ENCODE peak calls at places on chromosomes 4 and X, in seven cellular contexts. One of them, this sample, is unnamed.

GRCh38 chr4:762211-763190 is 56.9 kb downstream of the PCGF3 start:
- DNase-seq in fibroblast of lung: no peak
- DNase-seq in WERI-Rb-1: peak; percentile 56
- DNase-seq in upper lobe of right lung: no peak
- DNase-seq in endothelial cell of umbilical vein: peak; percentile 26
- DNase-seq in HL-60: no peak
- DNase-seq in AG10803: no peak
- DNase-seq in this sample: peak; percentile 10

GRCh38 chrX:132219343-132219768 is at the start of gene RAP2C:
- DNase-seq in fibroblast of lung: peak; percentile 67
- DNase-seq in WERI-Rb-1: peak; percentile 74
- DNase-seq in upper lobe of right lung: peak; percentile 81
- DNase-seq in endothelial cell of umbilical vein: peak; percentile 67
- DNase-seq in HL-60: no peak
- DNase-seq in AG10803: peak; percentile 59
- DNase-seq in this sample: peak; percentile 64

GRCh38 chr4:101191302-101192098 is 155.8 kb downstream of the PPP3CA start:
- DNase-seq in fibroblast of lung: peak; percentile 95
- DNase-seq in WERI-Rb-1: peak; percentile 50
- DNase-seq in upper lobe of right lung: peak; percentile 62
- DNase-seq in endothelial cell of umbilical vein: peak; percentile 99
- DNase-seq in HL-60: no peak
- DNase-seq in AG10803: peak; percentile 90
- DNase-seq in this sample: peak; percentile 83

GRCh38 chr4:165814256-165815010 is 58.6 kb upstream of the TLL1 start:
- DNase-seq in fibroblast of lung: peak; percentile 6
- DNase-seq in WERI-Rb-1: no peak
- DNase-seq in upper lobe of right lung: no peak
- DNase-seq in endothelial cell of umbilical vein: peak; percentile 21
- DNase-seq in HL-60: no peak
- DNase-seq in AG10803: no peak
- DNase-seq in this sample: no peak

GRCh38 chr4:42519803-42520417 is 122.6 kb downstream of the SHISA3 start:
- DNase-seq in fibroblast of lung: peak; percentile 67
- DNase-seq in WERI-Rb-1: peak; percentile 45
- DNase-seq in upper lobe of right lung: no peak
- DNase-seq in endothelial cell of umbilical vein: peak; percentile 74
- DNase-seq in HL-60: peak; percentile 0
- DNase-seq in AG10803: peak; percentile 26
- DNase-seq in this sample: no peak

GRCh38 chr4:98260047-98260578 is 1.1 kb upstream of the RAP1GDS1 start:
- DNase-seq in fibroblast of lung: no peak
- DNase-seq in WERI-Rb-1: no peak
- DNase-seq in upper lobe of right lung: peak; percentile 86
- DNase-seq in endothelial cell of umbilical vein: peak; percentile 58
- DNase-seq in HL-60: no peak
- DNase-seq in AG10803: no peak
- DNase-seq in this sample: peak; percentile 78

GRCh38 chrX:136209016-136209738 is 42.0 kb downstream of the MAP7D3 start:
- DNase-seq in fibroblast of lung: peak; percentile 72
- DNase-seq in WERI-Rb-1: peak; percentile 41
- DNase-seq in upper lobe of right lung: peak; percentile 66
- DNase-seq in endothelial cell of umbilical vein: peak; percentile 55
- DNase-seq in HL-60: no peak
- DNase-seq in AG10803: peak; percentile 68
- DNase-seq in this sample: peak; percentile 55

GRCh38 chr4:19944806-19945205 is 306.9 kb upstream of the SLIT2 start:
- DNase-seq in fibroblast of lung: no peak
- DNase-seq in WERI-Rb-1: no peak
- DNase-seq in upper lobe of right lung: no peak
- DNase-seq in endothelial cell of umbilical vein: no peak
- DNase-seq in HL-60: no peak
- DNase-seq in AG10803: no peak
- DNase-seq in this sample: no peak

DNA sequence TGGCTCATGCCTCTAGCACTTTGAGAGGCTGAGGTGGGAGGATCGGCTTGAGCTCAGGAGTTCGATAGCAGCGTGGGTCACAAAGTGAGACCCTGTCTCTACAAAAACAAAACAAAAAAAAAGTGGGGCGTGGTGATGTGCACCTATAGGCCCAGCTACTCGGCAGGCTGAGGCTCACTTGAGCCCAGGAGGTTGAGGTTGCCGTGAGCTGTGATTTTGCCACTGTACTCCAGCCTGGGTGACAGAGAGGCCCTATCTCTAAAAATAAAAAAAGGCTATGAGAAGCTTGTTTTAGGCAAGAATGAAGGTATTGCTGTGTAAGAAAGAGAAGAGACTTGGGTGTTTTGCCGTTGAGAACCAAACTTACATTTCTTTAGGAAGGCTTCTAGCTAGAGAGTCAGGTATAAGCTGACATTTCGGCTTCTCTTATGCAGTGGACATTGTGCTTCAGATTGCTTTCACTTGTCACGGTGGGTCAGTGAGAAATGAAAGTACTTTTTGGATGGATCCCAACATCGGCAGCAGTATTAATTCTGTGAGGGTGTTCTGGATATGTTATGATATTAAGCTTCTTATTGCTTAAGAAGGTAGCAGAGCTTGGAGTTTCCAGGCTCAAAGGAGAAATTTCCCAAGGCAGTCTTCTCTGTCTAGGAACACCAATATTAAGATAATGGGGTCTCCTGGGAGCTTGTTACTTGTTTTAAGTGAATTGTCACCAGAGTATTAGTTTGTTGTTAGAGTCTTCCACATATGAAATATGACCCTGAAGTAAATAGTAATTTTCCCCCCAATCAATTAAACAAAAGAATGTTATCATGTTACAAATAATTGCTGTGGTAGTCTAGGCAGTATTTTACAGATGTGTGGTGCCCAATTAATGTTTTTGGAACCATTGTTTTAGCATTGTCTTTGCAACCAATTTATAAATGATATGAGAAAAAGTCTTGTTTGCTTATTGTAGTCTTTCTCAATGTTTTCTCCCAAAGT is 17.6 kb downstream of the TMEM131L start:
- DNase-seq in fibroblast of lung: peak; percentile 73
- DNase-seq in WERI-Rb-1: no peak
- DNase-seq in upper lobe of right lung: no peak
- DNase-seq in endothelial cell of umbilical vein: peak; percentile 26
- DNase-seq in HL-60: no peak
- DNase-seq in AG10803: no peak
- DNase-seq in this sample: no peak
- H3K4me3 ChIP-seq in fibroblast of lung: peak overlapping the region; percentile 9
- H3K4me3 ChIP-seq in WERI-Rb-1: no peak overlapping the region
- H3K4me3 ChIP-seq in upper lobe of right lung: peak overlapping the region; percentile 22
- H3K4me3 ChIP-seq in endothelial cell of umbilical vein: no peak overlapping the region
- H3K4me3 ChIP-seq in HL-60: no peak overlapping the region
- H3K4me3 ChIP-seq in AG10803: peak overlapping the region; percentile 12
- H3K4me3 ChIP-seq in this sample: no peak overlapping the region

GRCh38 chr4:70728096-70728495 is 6.3 kb downstream of the RUFY3 start:
- DNase-seq in fibroblast of lung: peak; percentile 44
- DNase-seq in WERI-Rb-1: peak; percentile 85
- DNase-seq in upper lobe of right lung: no peak
- DNase-seq in endothelial cell of umbilical vein: no peak
- DNase-seq in HL-60: no peak
- DNase-seq in AG10803: no peak
- DNase-seq in this sample: no peak

GRCh38 chr4:70721747-70722146 is at the start of gene RUFY3:
- DNase-seq in fibroblast of lung: peak; percentile 98
- DNase-seq in WERI-Rb-1: peak; percentile 60
- DNase-seq in upper lobe of right lung: no peak
- DNase-seq in endothelial cell of umbilical vein: no peak
- DNase-seq in HL-60: no peak
- DNase-seq in AG10803: peak; percentile 95
- DNase-seq in this sample: peak; percentile 38

GRCh38 chr4:70724463-70724862 is 2.7 kb downstream of the RUFY3 start:
- DNase-seq in fibroblast of lung: no peak
- DNase-seq in WERI-Rb-1: no peak
- DNase-seq in upper lobe of right lung: no peak
- DNase-seq in endothelial cell of umbilical vein: no peak
- DNase-seq in HL-60: no peak
- DNase-seq in AG10803: no peak
- DNase-seq in this sample: no peak

GRCh38 chr4:70722199-70722791 is 531 bp downstream of the RUFY3 start:
- DNase-seq in fibroblast of lung: peak; percentile 75
- DNase-seq in WERI-Rb-1: peak; percentile 38
- DNase-seq in upper lobe of right lung: no peak
- DNase-seq in endothelial cell of umbilical vein: no peak
- DNase-seq in HL-60: no peak
- DNase-seq in AG10803: peak; percentile 76
- DNase-seq in this sample: no peak

DNA sequence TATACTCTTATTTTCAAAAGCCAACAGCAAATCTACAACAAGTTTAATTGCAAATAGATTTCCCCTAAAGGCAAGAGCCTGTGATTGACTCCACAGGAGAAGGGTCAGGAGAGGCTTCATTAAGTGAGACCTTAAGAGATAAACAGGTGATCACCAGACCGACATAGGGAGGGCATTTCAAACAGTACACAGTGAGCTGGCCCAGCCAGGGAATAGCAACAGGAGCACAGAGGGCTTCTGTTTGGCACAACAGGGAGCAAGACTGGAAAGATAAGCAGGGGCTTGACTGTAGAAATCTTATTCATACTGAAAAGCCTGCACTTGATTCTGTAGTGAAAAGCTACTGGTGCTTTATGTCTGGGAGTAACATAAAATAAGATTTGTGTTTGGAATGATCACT is 3.9 kb downstream of the RUFY3 start:
- DNase-seq in fibroblast of lung: no peak
- DNase-seq in WERI-Rb-1: no peak
- DNase-seq in upper lobe of right lung: no peak
- DNase-seq in endothelial cell of umbilical vein: no peak
- DNase-seq in HL-60: no peak
- DNase-seq in AG10803: no peak
- DNase-seq in this sample: no peak
- H3K4me3 ChIP-seq in fibroblast of lung: no peak overlapping the region
- H3K4me3 ChIP-seq in WERI-Rb-1: no peak overlapping the region
- H3K4me3 ChIP-seq in upper lobe of right lung: no peak overlapping the region
- H3K4me3 ChIP-seq in endothelial cell of umbilical vein: no peak overlapping the region
- H3K4me3 ChIP-seq in HL-60: no peak overlapping the region
- H3K4me3 ChIP-seq in AG10803: no peak overlapping the region
- H3K4me3 ChIP-seq in this sample: no peak overlapping the region

GRCh38 chr4:80204433-80204832 is 7.1 kb downstream of the PRDM8 start:
- DNase-seq in fibroblast of lung: no peak
- DNase-seq in WERI-Rb-1: no peak
- DNase-seq in upper lobe of right lung: no peak
- DNase-seq in endothelial cell of umbilical vein: no peak
- DNase-seq in HL-60: no peak
- DNase-seq in AG10803: no peak
- DNase-seq in this sample: no peak

GRCh38 chr4:80202190-80202711 is 4.9 kb downstream of the PRDM8 start:
- DNase-seq in fibroblast of lung: peak; percentile 67
- DNase-seq in WERI-Rb-1: no peak
- DNase-seq in upper lobe of right lung: peak; percentile 92
- DNase-seq in endothelial cell of umbilical vein: peak; percentile 77
- DNase-seq in HL-60: no peak
- DNase-seq in AG10803: peak; percentile 82
- DNase-seq in this sample: peak; percentile 94

GRCh38 chr4:80199947-80200346 is 2.6 kb downstream of the PRDM8 start:
- DNase-seq in fibroblast of lung: no peak
- DNase-seq in WERI-Rb-1: no peak
- DNase-seq in upper lobe of right lung: no peak
- DNase-seq in endothelial cell of umbilical vein: no peak
- DNase-seq in HL-60: no peak
- DNase-seq in AG10803: no peak
- DNase-seq in this sample: no peak

GRCh38 chr4:80201326-80202151 is 4.2 kb downstream of the PRDM8 start:
- DNase-seq in fibroblast of lung: peak; percentile 52
- DNase-seq in WERI-Rb-1: no peak
- DNase-seq in upper lobe of right lung: no peak
- DNase-seq in endothelial cell of umbilical vein: peak; percentile 51
- DNase-seq in HL-60: peak; percentile 79
- DNase-seq in AG10803: peak; percentile 62
- DNase-seq in this sample: peak; percentile 57

GRCh38 chr4:80202784-80203553 is 5.7 kb downstream of the PRDM8 start:
- DNase-seq in fibroblast of lung: no peak
- DNase-seq in WERI-Rb-1: no peak
- DNase-seq in upper lobe of right lung: peak; percentile 68
- DNase-seq in endothelial cell of umbilical vein: peak; percentile 37
- DNase-seq in HL-60: peak; percentile 57
- DNase-seq in AG10803: no peak
- DNase-seq in this sample: no peak
- H3K4me3 ChIP-seq in fibroblast of lung: peak overlapping the region; percentile 40
- H3K4me3 ChIP-seq in WERI-Rb-1: no peak overlapping the region
- H3K4me3 ChIP-seq in upper lobe of right lung: peak overlapping the region; percentile 60
- H3K4me3 ChIP-seq in endothelial cell of umbilical vein: peak overlapping the region; percentile 47
- H3K4me3 ChIP-seq in HL-60: peak overlapping the region; percentile 55
- H3K4me3 ChIP-seq in AG10803: peak overlapping the region; percentile 67
- H3K4me3 ChIP-seq in this sample: peak overlapping the region; percentile 42

GRCh38 chr4:76429636-76430035 is 5.4 kb upstream of the SHROOM3 start:
- DNase-seq in fibroblast of lung: no peak
- DNase-seq in WERI-Rb-1: no peak
- DNase-seq in upper lobe of right lung: no peak
- DNase-seq in endothelial cell of umbilical vein: no peak
- DNase-seq in HL-60: no peak
- DNase-seq in AG10803: no peak
- DNase-seq in this sample: no peak

GRCh38 chr4:76430519-76431388 is 4.3 kb upstream of the SHROOM3 start:
- DNase-seq in fibroblast of lung: peak; percentile 77
- DNase-seq in WERI-Rb-1: no peak
- DNase-seq in upper lobe of right lung: no peak
- DNase-seq in endothelial cell of umbilical vein: peak; percentile 61
- DNase-seq in HL-60: no peak
- DNase-seq in AG10803: peak; percentile 61
- DNase-seq in this sample: no peak

GRCh38 chr4:76439491-76439890 is 4.5 kb downstream of the SHROOM3 start:
- DNase-seq in fibroblast of lung: no peak
- DNase-seq in WERI-Rb-1: no peak
- DNase-seq in upper lobe of right lung: no peak
- DNase-seq in endothelial cell of umbilical vein: no peak
- DNase-seq in HL-60: no peak
- DNase-seq in AG10803: no peak
- DNase-seq in this sample: no peak

GRCh38 chr4:76435689-76436176 is 704 bp downstream of the SHROOM3 start:
- DNase-seq in fibroblast of lung: no peak
- DNase-seq in WERI-Rb-1: no peak
- DNase-seq in upper lobe of right lung: no peak
- DNase-seq in endothelial cell of umbilical vein: no peak
- DNase-seq in HL-60: no peak
- DNase-seq in AG10803: no peak
- DNase-seq in this sample: no peak

DNA sequence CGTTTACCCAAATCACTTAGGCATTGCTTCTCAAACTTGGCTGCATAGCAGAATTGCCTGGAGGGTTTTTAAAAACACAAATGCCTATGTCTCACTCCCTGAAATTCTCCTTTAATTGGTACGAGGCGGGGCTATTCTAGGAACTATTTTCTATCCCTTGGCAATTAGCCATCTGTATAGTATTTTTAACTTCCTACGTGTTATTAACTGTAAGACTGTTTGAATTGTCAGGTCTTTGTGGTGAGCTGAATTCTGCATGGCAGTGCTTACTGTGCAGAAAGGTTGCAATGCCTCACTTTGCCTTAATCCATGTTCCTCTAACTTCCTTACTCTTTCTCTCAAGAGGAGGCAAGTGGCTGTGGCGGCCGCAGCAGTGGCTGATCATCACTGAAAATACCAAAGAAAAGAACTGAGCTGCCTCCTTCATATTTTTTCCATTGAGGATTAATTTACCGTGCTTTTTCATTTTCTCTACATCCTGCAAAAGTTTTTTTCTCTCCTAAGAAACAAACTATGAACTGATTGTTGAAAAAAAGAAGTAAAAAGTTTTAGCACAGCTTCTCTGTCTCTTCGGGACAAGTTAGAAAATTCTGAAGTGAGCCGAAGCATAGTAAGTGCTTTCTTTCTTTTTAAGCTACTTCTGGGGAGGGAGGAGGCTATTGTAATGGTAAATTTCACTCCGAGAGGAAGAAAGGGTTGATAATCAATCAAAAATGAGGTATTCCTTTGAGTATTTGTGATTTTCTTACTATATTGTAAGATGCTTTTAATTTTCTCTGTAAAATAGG is at the start of gene SHROOM3:
- DNase-seq in fibroblast of lung: no peak
- DNase-seq in WERI-Rb-1: no peak
- DNase-seq in upper lobe of right lung: no peak
- DNase-seq in endothelial cell of umbilical vein: no peak
- DNase-seq in HL-60: no peak
- DNase-seq in AG10803: no peak
- DNase-seq in this sample: no peak
- H3K4me3 ChIP-seq in fibroblast of lung: peak within 1 kb of the TSS; percentile 51
- H3K4me3 ChIP-seq in WERI-Rb-1: no peak within 1 kb of the TSS
- H3K4me3 ChIP-seq in upper lobe of right lung: peak within 1 kb of the TSS; percentile 42
- H3K4me3 ChIP-seq in endothelial cell of umbilical vein: no peak within 1 kb of the TSS
- H3K4me3 ChIP-seq in HL-60: no peak within 1 kb of the TSS
- H3K4me3 ChIP-seq in AG10803: peak within 1 kb of the TSS; percentile 35
- H3K4me3 ChIP-seq in this sample: no peak within 1 kb of the TSS

This sample was measured in heart left ventricle.